ENCODE peak calls at places on chromosomes 4 and X, in ten cellular contexts. V is tibial artery; J is heart right ventricle; B is GM23248; O is kidney; P is PC-3; U is thoracic aorta; G is naive thymus-derived CD4-positive, alpha-beta T cell; I is HCT116; K is neural progenitor cell. Q is an unnamed sample. For H3K4me1, the result is how much of the 10 kb centered on the place peaks cover.

GRCh38 chr4:74433043-74433442 is 11.9 kb upstream of the AREG start:
- DNase-seq in V (no peak), J (no peak), B (peak), O (no peak), P (peak), U (no peak), G (no peak), I (no peak), K (no peak), Q (no peak)

GRCh38 chr4:24032371-24032989 is 142.6 kb upstream of the PPARGC1A start:
- DNase-seq in V (no peak), J (no peak), B (peak), O (no peak), P (no peak), U (no peak), G (no peak), I (no peak), K (peak), Q (peak)

GRCh38 chrX:28408017-28408723 is 179.1 kb upstream of the IL1RAPL1 start:
- DNase-seq in V (no peak), J (no peak), B (no peak), O (no peak), P (no peak), U (no peak), G (no peak), I (no peak), K (no peak), Q (no peak)

GRCh38 chrX:40202456-40202855 is 104.7 kb upstream of the BCOR start:
- DNase-seq in V (no peak), J (no peak), B (no peak), O (no peak), P (no peak), U (no peak), G (peak), I (no peak), K (no peak), Q (no peak)

GRCh38 chr4:56861365-56861764 is 39.9 kb upstream of the SPINK2 start:
- DNase-seq in V (no peak), J (no peak), B (no peak), O (no peak), P (peak), U (no peak), G (no peak), I (no peak), K (peak), Q (peak)

GRCh38 chr4:5863461-5864113 is 29.3 kb downstream of the CRMP1 start:
- DNase-seq in V (no peak), J (no peak), B (peak), O (no peak), P (peak), U (no peak), G (peak), I (peak), K (no peak), Q (peak)

GRCh38 chr4:2860391-2861348 is 17.0 kb downstream of the ADD1 start:
- DNase-seq in V (no peak), J (peak), B (no peak), O (peak), P (no peak), U (no peak), G (no peak), I (no peak), K (peak), Q (peak)

GRCh38 chrX:3743821-3744439 is 30.5 kb upstream of the PRKX start:
- DNase-seq in V (no peak), J (no peak), B (no peak), O (no peak), P (no peak), U (no peak), G (no peak), I (no peak), K (no peak), Q (peak)

GRCh38 chr4:48375651-48376291 is 34.4 kb downstream of the SLAIN2 start:
- DNase-seq in V (no peak), J (no peak), B (peak), O (no peak), P (peak), U (no peak), G (no peak), I (peak), K (no peak), Q (peak)

GRCh38 chrX:2673611-2674010 is 17.5 kb upstream of the CD99 start:
- DNase-seq in V (no peak), J (no peak), B (no peak), O (no peak), P (no peak), U (no peak), G (no peak), I (no peak), K (no peak), Q (no peak)

GRCh38 chr4:4994312-4995097 is 24.8 kb downstream of the CYTL1 start:
- DNase-seq in V (no peak), J (no peak), B (no peak), O (no peak), P (no peak), U (no peak), G (no peak), I (no peak), K (no peak), Q (no peak)

GRCh38 chrX:45295587-45295986 is 94.9 kb upstream of the DIPK2B start:
- DNase-seq in V (no peak), J (no peak), B (peak), O (no peak), P (peak), U (no peak), G (no peak), I (peak), K (no peak), Q (peak)

GRCh38 chrX:16743604-16744325 is 24.4 kb downstream of the SYAP1 start:
- DNase-seq in V (no peak), J (no peak), B (peak), O (no peak), P (peak), U (no peak), G (no peak), I (no peak), K (no peak), Q (peak)

GRCh38 chr4:157961591-157961990 is 211.2 kb downstream of the GASK1B start:
- DNase-seq in V (no peak), J (no peak), B (no peak), O (no peak), P (peak), U (no peak), G (no peak), I (no peak), K (no peak), Q (no peak)

GRCh38 chrX:63652086-63652775 is 132.8 kb downstream of the ARHGEF9 start:
- DNase-seq in V (no peak), J (no peak), B (peak), O (no peak), P (no peak), U (no peak), G (no peak), I (no peak), K (no peak), Q (no peak)

GRCh38 chrX:69262036-69262905 is 97.0 kb upstream of the PJA1 start:
- DNase-seq in V (no peak), J (no peak), B (peak), O (no peak), P (no peak), U (no peak), G (no peak), I (no peak), K (no peak), Q (peak)

GRCh38 chrX:17078031-17078730 is 131.7 kb downstream of the REPS2 start:
- DNase-seq in V (no peak), J (no peak), B (peak), O (no peak), P (peak), U (no peak), G (no peak), I (no peak), K (no peak), Q (no peak)

GRCh38 chr4:48079972-48080391 is 54.1 kb downstream of the TXK start:
- DNase-seq in V (no peak), J (no peak), B (no peak), O (no peak), P (peak), U (no peak), G (no peak), I (no peak), K (no peak), Q (peak)

GRCh38 chr4:24137963-24138601 is 248.2 kb upstream of the PPARGC1A start:
- DNase-seq in V (no peak), J (no peak), B (no peak), O (no peak), P (no peak), U (no peak), G (no peak), I (no peak), K (no peak), Q (peak)

GRCh38 chr4:153488006-153488718 is 22.0 kb downstream of the TMEM131L start:
- DNase-seq in V (peak), J (no peak), B (no peak), O (peak), P (no peak), U (no peak), G (peak), I (no peak), K (no peak), Q (no peak)

GRCh38 chr4:78288327-78288726 is 231.2 kb downstream of the FRAS1 start:
- DNase-seq in V (no peak), J (no peak), B (peak), O (no peak), P (no peak), U (no peak), G (no peak), I (no peak), K (no peak), Q (no peak)

GRCh38 chrX:135977611-135978010 is 3.8 kb upstream of the MMGT1 start:
- DNase-seq in V (no peak), J (no peak), B (peak), O (no peak), P (peak), U (no peak), G (no peak), I (no peak), K (no peak), Q (peak)

GRCh38 chr4:123466080-123466785 is 69.6 kb downstream of the SPRY1 start:
- DNase-seq in V (no peak), J (no peak), B (no peak), O (no peak), P (no peak), U (no peak), G (no peak), I (no peak), K (no peak), Q (no peak)

GRCh38 chrX:63503541-63503940 is 152.4 kb upstream of the SPIN4 start:
- DNase-seq in V (no peak), J (no peak), B (peak), O (no peak), P (peak), U (no peak), G (no peak), I (no peak), K (peak), Q (peak)

GRCh38 chr4:169557061-169557636 is 55.2 kb downstream of the NEK1 start:
- DNase-seq in V (no peak), J (no peak), B (no peak), O (no peak), P (peak), U (no peak), G (no peak), I (peak), K (no peak), Q (no peak)

GRCh38 chr4:122874194-122874593 is 47.6 kb downstream of the FGF2 start:
- DNase-seq in V (no peak), J (no peak), B (peak), O (no peak), P (peak), U (no peak), G (no peak), I (no peak), K (no peak), Q (peak)

GRCh38 chrX:37646254-37646653 is 39.3 kb upstream of the XK start:
- DNase-seq in V (no peak), J (no peak), B (no peak), O (no peak), P (no peak), U (no peak), G (no peak), I (no peak), K (no peak), Q (no peak)

GRCh38 chr4:123603165-123603564 is 206.6 kb downstream of the SPRY1 start:
- DNase-seq in V (no peak), J (no peak), B (peak), O (no peak), P (peak), U (no peak), G (no peak), I (no peak), K (no peak), Q (peak)

GRCh38 chr4:3391422-3391821 is 50.3 kb upstream of the HGFAC start:
- DNase-seq in V (no peak), J (no peak), B (no peak), O (no peak), P (no peak), U (no peak), G (no peak), I (no peak), K (no peak), Q (no peak)

GRCh38 chrX:129540725-129541184 is 696 bp downstream of the OCRL start:
- DNase-seq in V (peak), J (peak), B (peak), O (peak), P (peak), U (no peak), G (peak), I (no peak), K (no peak), Q (no peak)

GRCh38 chr4:109730294-109731051 is 603 bp upstream of the PLA2G12A start:
- DNase-seq in V (peak), J (peak), B (peak), O (peak), P (peak), U (peak), G (no peak), I (no peak), K (peak), Q (peak)

GRCh38 chr4:10157478-10158354 is 41.1 kb upstream of the WDR1 start:
- DNase-seq in V (peak), J (no peak), B (peak), O (no peak), P (peak), U (no peak), G (peak), I (peak), K (peak), Q (peak)

GRCh38 chrX:17738002-17738713 is 865 bp downstream of the SCML1 start:
- DNase-seq in V (peak), J (peak), B (peak), O (peak), P (peak), U (no peak), G (peak), I (no peak), K (peak), Q (peak)

GRCh38 chr4:168886361-168886760 is 123.7 kb downstream of the CBR4 start:
- DNase-seq in V (no peak), J (no peak), B (peak), O (no peak), P (peak), U (no peak), G (no peak), I (peak), K (no peak), Q (peak)

GRCh38 chrX:50152421-50152820 is 48.4 kb downstream of the AKAP4 start:
- DNase-seq in V (no peak), J (no peak), B (no peak), O (no peak), P (no peak), U (no peak), G (no peak), I (no peak), K (no peak), Q (no peak)

GRCh38 chr4:2935762-2936743 is 27.2 kb downstream of the NOP14 start:
- DNase-seq in V (peak), J (no peak), B (peak), O (peak), P (peak), U (peak), G (peak), I (peak), K (peak), Q (no peak)

GRCh38 chr4:8428288-8429097 is 12.0 kb downstream of the ACOX3 start:
- DNase-seq in V (peak), J (peak), B (peak), O (peak), P (peak), U (peak), G (peak), I (peak), K (peak), Q (peak)
- H3K4me1 ChIP-seq in V (under half), J (under half), B (under half), O (under half), P (under half), U (under half), G (under half), I (under half), K (under half), Q (under half)

GRCh38 chr4:139603576-139604387 is 47.8 kb upstream of the SETD7 start:
- DNase-seq in V (no peak), J (no peak), B (peak), O (no peak), P (peak), U (no peak), G (no peak), I (peak), K (peak), Q (peak)
- H3K27ac ChIP-seq in V (no peak), J (no peak), B (no peak), O (no peak), P (no peak), U (no peak), G (no peak), I (no peak), K (no peak), Q (peak)

GRCh38 chrX:118536204-118536603 is 40.6 kb downstream of the DOCK11 start:
- DNase-seq in V (no peak), J (no peak), B (no peak), O (no peak), P (no peak), U (no peak), G (no peak), I (no peak), K (no peak), Q (no peak)
- H3K4me1 ChIP-seq in V (under half), J (under half), B (under half), O (under half), P (under half), U (under half), G (under half), I (under half), K (under half), Q (under half)

DNA sequence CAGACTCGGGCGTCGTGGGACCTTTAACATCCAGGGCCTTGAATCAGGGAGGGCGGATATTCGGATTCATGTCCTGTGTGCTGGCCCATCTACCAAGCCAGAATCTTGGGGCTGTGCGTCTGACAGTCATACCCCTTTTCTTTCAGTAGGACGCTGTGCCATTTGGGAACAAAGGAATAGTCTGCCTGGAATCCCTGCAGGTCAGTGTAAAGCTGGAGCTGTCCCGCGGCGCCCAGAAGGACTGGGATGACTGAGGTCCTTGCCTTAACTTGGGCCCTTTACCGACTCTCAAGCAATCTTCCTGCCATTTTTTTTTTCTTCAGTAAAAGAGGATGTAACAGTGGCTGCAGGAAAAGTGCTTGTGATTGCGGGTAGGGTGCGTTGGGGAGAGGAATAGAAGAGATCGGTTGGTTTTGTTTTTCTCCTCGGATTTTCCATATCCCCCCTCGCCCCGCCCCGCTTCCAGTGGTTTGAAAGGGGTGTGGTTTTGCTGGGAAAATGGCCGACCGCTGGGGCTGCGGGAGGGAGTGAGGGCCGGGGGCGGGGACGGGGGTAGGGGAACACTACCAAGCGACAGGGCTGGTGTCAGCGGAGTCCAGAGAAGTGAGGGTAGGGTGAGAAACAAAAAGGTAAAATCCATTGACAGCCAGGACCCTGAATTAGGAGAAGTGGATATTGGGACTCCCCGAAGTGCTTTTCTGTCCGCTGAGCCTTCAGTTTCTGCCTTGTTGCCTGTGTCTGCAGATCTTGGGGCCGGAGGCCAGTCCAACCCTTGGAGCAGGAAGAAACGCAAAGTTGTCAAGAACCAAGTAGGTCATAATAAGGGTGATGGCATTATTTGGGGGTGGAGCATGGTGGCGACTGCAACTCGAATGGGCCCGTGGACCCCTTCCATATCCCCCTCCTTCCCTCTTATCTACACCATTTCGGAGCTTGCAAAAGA is 749 bp downstream of the ARMCX1 start:
- DNase-seq in V (peak), J (peak), B (peak), O (peak), P (no peak), U (no peak), G (no peak), I (no peak), K (peak), Q (peak)
- H3K27ac ChIP-seq in V (peak), J (peak), B (peak), O (peak), P (no peak), U (peak), G (no peak), I (no peak), K (peak), Q (no peak)